ENCODE peak calls at places on chromosome 3, in six cellular contexts. G is stimulated activated naive CD8-positive, alpha-beta T cell treated with anti-CD3 and anti-CD28 coated beads, Interleukin-15, amount 100 ng/mL, for 72 hours; D is colonic mucosa; O is cardiac septum; N is NCI-H2081; I is stimulated activated CD4-positive, alpha-beta T cell treated with anti-CD3 and anti-CD28 coated beads, Interleukin-4, amount 100 ng/mL, for 48 hours. L is an unnamed sample.

GRCh38 chr3:117434881-117435412 is 725.4 kb downstream of the TUSC7 start:
- DNase-seq in D (no peak), I (no peak), G (no peak), O (no peak), N (no peak), L (no peak)

GRCh38 chr3:42442640-42443039 is 32.2 kb upstream of the LYZL4 start:
- DNase-seq in D (no peak), I (no peak), N (no peak), O (no peak), G (no peak), L (no peak)

GRCh38 chr3:46851364-46852328 is 11.6 kb downstream of the MYL3 start:
- DNase-seq in N (no peak), G (no peak), O (peak), D (no peak), I (no peak), L (no peak)

GRCh38 chr3:98985406-98985805 is 83.9 kb upstream of the DCBLD2 start:
- DNase-seq in O (no peak), N (no peak), D (no peak), I (no peak), G (no peak), L (no peak)

GRCh38 chr3:79421273-79421672 is 346.5 kb downstream of the ROBO1 start:
- DNase-seq in N (no peak), I (no peak), O (no peak), G (no peak), D (no peak), L (no peak)

GRCh38 chr3:131914090-131914691 is 120.6 kb downstream of the CPNE4 start:
- DNase-seq in O (no peak), N (no peak), G (no peak), I (no peak), D (no peak), L (no peak)

GRCh38 chr3:48997714-48998637 is 7.9 kb downstream of the P4HTM start:
- DNase-seq in G (no peak), D (no peak), N (no peak), O (no peak), I (no peak), L (no peak)

GRCh38 chr3:129558772-129559564 is 16.0 kb downstream of the H1-8 start:
- DNase-seq in G (no peak), N (peak), I (no peak), D (no peak), O (no peak), L (no peak)

GRCh38 chr3:45887285-45887684 is 942 bp downstream of the CCR9 start:
- DNase-seq in D (no peak), O (no peak), N (no peak), I (no peak), G (no peak), L (no peak)

GRCh38 chr3:157533298-157533870 is 30.2 kb upstream of the VEPH1 start:
- DNase-seq in O (no peak), D (no peak), I (no peak), G (no peak), N (no peak), L (no peak)

GRCh38 chr3:195209836-195210551 is 61.0 kb downstream of the XXYLT1 start:
- DNase-seq in O (no peak), G (no peak), N (no peak), D (peak), I (no peak), L (no peak)

GRCh38 chr3:8755564-8756237 is 13.7 kb downstream of the OXTR start:
- DNase-seq in N (no peak), O (peak), D (no peak), I (no peak), G (no peak), L (no peak)

GRCh38 chr3:89314454-89314853 is 207.0 kb downstream of the EPHA3 start:
- DNase-seq in D (no peak), O (no peak), N (peak), G (no peak), I (no peak), L (no peak)

GRCh38 chr3:4425707-4426106 is 41.4 kb downstream of the SUMF1 start:
- DNase-seq in G (no peak), I (no peak), D (no peak), N (no peak), O (no peak), L (no peak)

GRCh38 chr3:50474717-50475116 is 28.7 kb downstream of the CACNA2D2 start:
- DNase-seq in I (no peak), N (no peak), O (no peak), G (no peak), D (no peak), L (no peak)

GRCh38 chr3:152175576-152175883 is 93.2 kb upstream of the MBNL1 start:
- DNase-seq in I (no peak), D (no peak), N (no peak), O (no peak), G (no peak), L (no peak)

GRCh38 chr3:197912770-197913476 is 37.1 kb upstream of the RPL35A start:
- DNase-seq in D (no peak), O (no peak), N (no peak), G (no peak), I (no peak), L (no peak)

GRCh38 chr3:153621988-153622387 is 460.0 kb downstream of the RAP2B start:
- DNase-seq in G (no peak), D (no peak), O (no peak), N (no peak), I (no peak), L (no peak)

GRCh38 chr3:9784876-9785443 is 7.3 kb downstream of the TADA3 start:
- DNase-seq in O (no peak), I (no peak), N (no peak), G (no peak), D (no peak), L (no peak)

GRCh38 chr3:156675744-156676466 is 1.5 kb downstream of the TIPARP start:
- DNase-seq in D (peak), N (peak), O (no peak), I (no peak), G (peak), L (peak)

GRCh38 chr3:9553021-9553948 is at the start of gene LHFPL4:
- DNase-seq in O (no peak), I (no peak), G (no peak), N (peak), D (no peak), L (no peak)

GRCh38 chr3:64222501-64222900 is 2.8 kb downstream of the PRICKLE2 start:
- DNase-seq in D (no peak), G (no peak), N (no peak), I (no peak), O (no peak), L (no peak)

GRCh38 chr3:28117598-28117997 is 123.8 kb upstream of the CMC1 start:
- DNase-seq in O (no peak), N (no peak), G (no peak), D (no peak), I (no peak), L (no peak)

GRCh38 chr3:171838218-171838720 is 4.9 kb upstream of the TMEM212 start:
- DNase-seq in N (no peak), I (no peak), D (no peak), O (no peak), G (no peak), L (no peak)